ENCODE peak calls at places on chromosomes 6 and 20, in four cellular contexts. I, S, F and W are unnamed samples.

GRCh38 chr20:61930776-61931475 is 134.8 kb downstream of the TAF4 start:
- DNase-seq in I (no peak), S (no peak), F (no peak), W (no peak)

GRCh38 chr20:44028868-44029847 is 114.5 kb downstream of the TOX2 start:
- DNase-seq in I (no peak), S (peak), F (no peak), W (no peak)

GRCh38 chr6:107870379-107870778 is 46.3 kb upstream of the SCML4 start:
- DNase-seq in I (no peak), S (no peak), F (no peak), W (no peak)

GRCh38 chr6:31574106-31575061 is 981 bp upstream of the TNF start:
- DNase-seq in I (no peak), S (no peak), F (no peak), W (no peak)

GRCh38 chr6:47009583-47009982 is 32.5 kb downstream of the ADGRF1 start:
- DNase-seq in I (no peak), S (no peak), F (no peak), W (no peak)

GRCh38 chr6:36945301-36945700 is 9.2 kb upstream of the PI16 start:
- DNase-seq in I (no peak), S (no peak), F (no peak), W (no peak)

GRCh38 chr6:84553527-84553926 is 210.9 kb downstream of the TBX18 start:
- DNase-seq in I (no peak), S (no peak), F (no peak), W (no peak)

GRCh38 chr6:15444081-15444731 is 198.3 kb downstream of the JARID2 start:
- DNase-seq in I (no peak), S (no peak), F (no peak), W (no peak)

GRCh38 chr6:27894839-27895762 is 17.1 kb downstream of the OR2B2 start:
- DNase-seq in I (peak), S (peak), F (peak), W (peak)

GRCh38 chr6:156686429-156686939 is 90.7 kb upstream of the ARID1B start:
- DNase-seq in I (peak), S (no peak), F (no peak), W (peak)

GRCh38 chr6:15312500-15312899 is 66.6 kb downstream of the JARID2 start:
- DNase-seq in I (no peak), S (no peak), F (no peak), W (no peak)

GRCh38 chr6:20699402-20699801 is 165.1 kb downstream of the CDKAL1 start:
- DNase-seq in I (no peak), S (no peak), F (no peak), W (no peak)

GRCh38 chr6:760982-761955 is 68.3 kb upstream of the EXOC2 start:
- DNase-seq in I (no peak), S (no peak), F (no peak), W (no peak)

GRCh38 chr6:130377371-130377770 is 11.6 kb downstream of the TMEM200A start:
- DNase-seq in I (no peak), S (no peak), F (no peak), W (no peak)

GRCh38 chr20:2537101-2537500 is 728 bp downstream of the TMC2 start:
- DNase-seq in I (no peak), S (no peak), F (no peak), W (no peak)

GRCh38 chr6:33702345-33702977 is 9.0 kb downstream of the UQCC2 start:
- DNase-seq in I (peak), S (no peak), F (peak), W (peak)

GRCh38 chr20:33313686-33314314 is 30.8 kb downstream of the BPIFB1 start:
- DNase-seq in I (no peak), S (no peak), F (no peak), W (no peak)

GRCh38 chr20:63740070-63740500 is 509 bp downstream of the SLC2A4RG start:
- DNase-seq in I (no peak), S (no peak), F (peak), W (peak)
- TF ChIP-seq TARDBP in I (no peak), S (no peak), F (peak), W (no peak)

GRCh38 chr20:5448449-5449118 is 131.8 kb upstream of the PROKR2 start:
- DNase-seq in I (peak), S (no peak), F (peak), W (peak)
- TF ChIP-seq TARDBP in I (no peak), S (no peak), F (no peak), W (no peak)

DNA sequence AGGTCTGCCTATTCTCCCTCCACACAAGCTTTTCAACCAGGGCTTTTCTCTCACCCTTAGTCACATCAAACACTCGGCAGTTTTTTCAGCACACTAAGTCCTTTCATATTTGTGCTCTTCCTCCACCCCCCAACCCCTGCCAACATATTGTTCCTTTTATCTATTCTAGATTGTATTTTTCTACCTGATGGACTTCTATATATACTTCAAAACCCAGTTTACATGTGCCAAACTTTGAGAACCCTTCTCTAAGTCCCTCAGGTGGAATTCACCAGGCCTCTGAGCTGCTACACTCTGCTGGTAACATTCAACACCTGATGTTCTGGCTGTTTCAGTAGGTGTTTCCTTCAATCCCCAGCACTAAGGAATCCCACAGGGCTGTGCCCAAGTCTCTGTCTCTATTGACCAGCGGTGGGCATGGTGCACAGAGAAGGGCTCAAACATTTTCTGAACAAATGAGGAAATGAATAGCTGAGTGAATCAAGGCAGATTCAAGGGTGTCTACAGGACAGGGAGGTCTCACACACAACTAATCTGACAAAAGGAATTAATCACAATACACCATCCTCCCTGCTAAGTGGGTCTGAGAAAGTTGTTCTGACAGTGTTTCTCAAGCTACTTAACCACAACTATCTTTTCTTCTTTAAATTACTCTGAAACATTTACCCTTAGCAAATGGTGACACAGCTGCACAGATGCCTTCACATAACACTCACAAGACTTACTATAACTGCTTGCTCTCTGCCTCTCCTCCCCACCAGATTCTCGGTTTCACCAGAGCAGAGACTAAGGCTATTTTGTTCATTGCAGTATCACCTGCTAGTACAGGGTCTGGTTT is 166.5 kb downstream of the TSHZ2 start:
- DNase-seq in I (no peak), S (peak), F (no peak), W (no peak)
- TF ChIP-seq TARDBP in I (no peak), S (no peak), F (no peak), W (no peak)

GRCh38 chr6:88008821-88009220 is 38.8 kb upstream of the SPACA1 start:
- DNase-seq in I (no peak), S (no peak), F (no peak), W (no peak)
- TF ChIP-seq TARDBP in I (no peak), S (no peak), F (no peak), W (no peak)

GRCh38 chr6:29577544-29577943 is 7.4 kb upstream of the OR2H2 start:
- DNase-seq in I (no peak), S (no peak), F (no peak), W (no peak)
- TF ChIP-seq TARDBP in I (no peak), S (no peak), F (no peak), W (no peak)

GRCh38 chr6:89954721-89955148 is 60.5 kb downstream of the GJA10 start:
- DNase-seq in I (no peak), S (no peak), F (no peak), W (no peak)
- TF ChIP-seq TARDBP in I (no peak), S (no peak), F (no peak), W (no peak)

GRCh38 chr6:140540743-140541142 is 1166.3 kb upstream of the CITED2 start:
- DNase-seq in I (no peak), S (no peak), F (no peak), W (no peak)

GRCh38 chr6:140541288-140541687 is 1166.8 kb upstream of the CITED2 start:
- DNase-seq in I (no peak), S (no peak), F (no peak), W (no peak)

GRCh38 chr6:140546640-140547039 is 1172.2 kb upstream of the CITED2 start:
- DNase-seq in I (no peak), S (no peak), F (no peak), W (no peak)

GRCh38 chr6:140544431-140544830 is 1170.0 kb upstream of the CITED2 start:
- DNase-seq in I (no peak), S (no peak), F (no peak), W (no peak)

GRCh38 chr6:140542858-140543257 is 1168.4 kb upstream of the CITED2 start:
- DNase-seq in I (no peak), S (peak), F (no peak), W (no peak)
- TF ChIP-seq TARDBP in I (no peak), S (no peak), F (no peak), W (no peak)